ENCODE peak calls at places on chromosome 5, in ten cellular contexts. T is GM06990; V is HT-29; O is T-helper 2 cell; A is stimulated activated CD4-positive, alpha-beta T cell treated with anti-CD3 and anti-CD28 coated beads, Interleukin-1b, Interleukin-23, amount 100 ng/mL, for 24 hours; X is HAP-1; K is activated CD4-positive, alpha-beta T cell treated with anti-CD3 and anti-CD28 coated beads, Interleukin-2, amount 50 U/mL, for 48 hours; R is GM04504; H is midbrain; E is activated T-cell treated with anti-CD3 and anti-CD28 coated beads, Interleukin-2, amount 50 U/mL, for 24 hours. G is an unnamed sample.
A peak's percentile ranks its signal among the peaks of the same experiment; 100 is the strongest.

GRCh38 chr5:142073617-142074405 is 34.8 kb upstream of the NDFIP1 start:
- DNase-seq in T (no peak), V (no peak), O (no peak), A (no peak), X (no peak), K (no peak), R (no peak), H (no peak), E (no peak), G (no peak)

GRCh38 chr5:105812356-105812755 is 1858.4 kb downstream of the EFNA5 start:
- DNase-seq in T (no peak), V (no peak), O (no peak), A (no peak), X (no peak), K (no peak), R (no peak), H (no peak), E (no peak), G (no peak)

GRCh38 chr5:122313001-122313402 is 965 bp downstream of the SNCAIP start:
- DNase-seq in T (no peak), V (no peak), O (no peak), A (no peak), X (peak; percentile 28), K (no peak), R (no peak), H (no peak), E (no peak), G (no peak)

GRCh38 chr5:73170522-73170921 is 2.5 kb upstream of the TMEM174 start:
- DNase-seq in T (no peak), V (peak; percentile 43), O (no peak), A (no peak), X (peak; percentile 40), K (peak; percentile 17), R (no peak), H (peak; percentile 12), E (no peak), G (no peak)

GRCh38 chr5:153135416-153135815 is 355.1 kb upstream of the GRIA1 start:
- DNase-seq in T (no peak), V (no peak), O (no peak), A (no peak), X (no peak), K (no peak), R (no peak), H (no peak), E (no peak), G (no peak)

GRCh38 chr5:55599148-55600050 is 64.6 kb upstream of the PLPP1 start:
- DNase-seq in T (no peak), V (no peak), O (no peak), A (no peak), X (no peak), K (no peak), R (no peak), H (no peak), E (no peak), G (no peak)

GRCh38 chr5:107778651-107779050 is 107.9 kb upstream of the EFNA5 start:
- DNase-seq in T (no peak), V (no peak), O (no peak), A (no peak), X (no peak), K (no peak), R (no peak), H (no peak), E (no peak), G (no peak)

GRCh38 chr5:137734962-137735530 is 843 bp downstream of the KLHL3 start:
- DNase-seq in T (no peak), V (peak; percentile 55), O (peak; percentile 8), A (no peak), X (no peak), K (peak; percentile 27), R (no peak), H (peak; percentile 19), E (peak; percentile 49), G (no peak)

GRCh38 chr5:151870820-151871219 is 53.8 kb downstream of the GLRA1 start:
- DNase-seq in T (no peak), V (peak; percentile 10), O (no peak), A (no peak), X (no peak), K (no peak), R (peak; percentile 54), H (no peak), E (no peak), G (peak; percentile 24)

GRCh38 chr5:103894882-103895281 is 332.3 kb upstream of the NUDT12 start:
- DNase-seq in T (no peak), V (no peak), O (no peak), A (no peak), X (peak; percentile 47), K (no peak), R (peak; percentile 32), H (peak; percentile 57), E (no peak), G (no peak)

GRCh38 chr5:73911761-73912393 is 285.9 kb downstream of the ARHGEF28 start:
- DNase-seq in T (peak; percentile 30), V (no peak), O (no peak), A (no peak), X (no peak), K (no peak), R (peak; percentile 45), H (no peak), E (no peak), G (no peak)

GRCh38 chr5:78758169-78758839 is 109.7 kb upstream of the LHFPL2 start:
- DNase-seq in T (peak; percentile 76), V (no peak), O (no peak), A (no peak), X (no peak), K (no peak), R (no peak), H (no peak), E (no peak), G (no peak)

GRCh38 chr5:9387879-9388278 is 158.0 kb downstream of the SEMA5A start:
- DNase-seq in T (no peak), V (no peak), O (no peak), A (no peak), X (no peak), K (no peak), R (no peak), H (no peak), E (no peak), G (no peak)

GRCh38 chr5:139640432-139641115 is 7.6 kb upstream of the CXXC5 start:
- DNase-seq in T (no peak), V (no peak), O (no peak), A (no peak), X (no peak), K (no peak), R (no peak), H (no peak), E (peak; percentile 30), G (no peak)

GRCh38 chr5:81014348-81014747 is 54.2 kb downstream of the RASGRF2 start:
- DNase-seq in T (no peak), V (no peak), O (no peak), A (no peak), X (no peak), K (no peak), R (no peak), H (no peak), E (no peak), G (no peak)

GRCh38 chr5:159171274-159171673 is 38.1 kb downstream of the RNF145 start:
- DNase-seq in T (no peak), V (no peak), O (no peak), A (no peak), X (no peak), K (no peak), R (no peak), H (no peak), E (no peak), G (no peak)

GRCh38 chr5:75043736-75044264 is 8.6 kb downstream of the GCNT4 start:
- DNase-seq in T (no peak), V (no peak), O (no peak), A (no peak), X (no peak), K (no peak), R (no peak), H (no peak), E (no peak), G (no peak)

GRCh38 chr5:117110548-117110947 is 535.9 kb upstream of the SEMA6A start:
- DNase-seq in T (no peak), V (no peak), O (no peak), A (no peak), X (no peak), K (no peak), R (no peak), H (no peak), E (no peak), G (no peak)

G was measured in Panc1.